ENCODE peak calls at places on chromosomes 3 and 15, in five cellular contexts. One of them, this sample, is unnamed.

GRCh38 chr3:65979152-65979551 is 59.6 kb downstream of the MAGI1 start:
- DNase-seq in CD4-positive, alpha-beta T cell: no peak
- DNase-seq in brain pericyte: no peak
- DNase-seq in GM19239: no peak
- DNase-seq in H54: no peak
- DNase-seq in this sample: no peak

GRCh38 chr3:100006570-100007271 is 107.6 kb downstream of the FILIP1L start:
- DNase-seq in CD4-positive, alpha-beta T cell: no peak
- DNase-seq in brain pericyte: no peak
- DNase-seq in GM19239: no peak
- DNase-seq in H54: no peak
- DNase-seq in this sample: no peak

GRCh38 chr3:86702381-86702958 is 288.5 kb downstream of the VGLL3 start:
- DNase-seq in CD4-positive, alpha-beta T cell: no peak
- DNase-seq in brain pericyte: no peak
- DNase-seq in GM19239: no peak
- DNase-seq in H54: no peak
- DNase-seq in this sample: no peak

GRCh38 chr3:39104961-39105686 is 2.3 kb downstream of the GORASP1 start:
- DNase-seq in CD4-positive, alpha-beta T cell: no peak
- DNase-seq in brain pericyte: no peak
- DNase-seq in GM19239: no peak
- DNase-seq in H54: no peak
- DNase-seq in this sample: no peak

GRCh38 chr15:65922621-65923020 is 53.3 kb downstream of the RAB11A start:
- DNase-seq in CD4-positive, alpha-beta T cell: no peak
- DNase-seq in brain pericyte: no peak
- DNase-seq in GM19239: no peak
- DNase-seq in H54: no peak
- DNase-seq in this sample: no peak

GRCh38 chr3:29514170-29514569 is 233.3 kb downstream of the RBMS3 start:
- DNase-seq in CD4-positive, alpha-beta T cell: no peak
- DNase-seq in brain pericyte: no peak
- DNase-seq in GM19239: no peak
- DNase-seq in H54: no peak
- DNase-seq in this sample: no peak

GRCh38 chr3:183537295-183537730 is 18.2 kb downstream of the KLHL6 start:
- DNase-seq in CD4-positive, alpha-beta T cell: no peak
- DNase-seq in brain pericyte: peak
- DNase-seq in GM19239: no peak
- DNase-seq in H54: peak
- DNase-seq in this sample: no peak

GRCh38 chr3:187921391-187921790 is 176.1 kb upstream of the BCL6 start:
- DNase-seq in CD4-positive, alpha-beta T cell: no peak
- DNase-seq in brain pericyte: no peak
- DNase-seq in GM19239: no peak
- DNase-seq in H54: no peak
- DNase-seq in this sample: no peak

GRCh38 chr3:170589113-170589512 is 3.2 kb upstream of the SLC7A14 start:
- DNase-seq in CD4-positive, alpha-beta T cell: no peak
- DNase-seq in brain pericyte: no peak
- DNase-seq in GM19239: no peak
- DNase-seq in H54: no peak
- DNase-seq in this sample: no peak

GRCh38 chr15:75397494-75397893 is 29.1 kb upstream of the MAN2C1 start:
- DNase-seq in CD4-positive, alpha-beta T cell: no peak
- DNase-seq in brain pericyte: no peak
- DNase-seq in GM19239: no peak
- DNase-seq in H54: no peak
- DNase-seq in this sample: no peak

This sample was measured in GM12891.